ENCODE peak calls at places on chromosomes 12 and 14, in seven cellular contexts. X is PC-3, S is endothelial cell of umbilical vein, E is neuronal stem cell, R is IMR-90, L is mesenchymal stem cell, P is trophoblast cell. I is an unnamed sample.

GRCh38 chr12:95074766-95075165 is 1.3 kb upstream of the NR2C1 start:
- DNase-seq in X (no peak), S (no peak), E (no peak), R (no peak), L (no peak), P (no peak), I (no peak)

GRCh38 chr12:7060353-7060954 is at the start of gene C1S:
- DNase-seq in X (peak), S (peak), E (no peak), R (peak), L (peak), P (peak), I (peak)

GRCh38 chr14:39265741-39266588 is 32.2 kb downstream of the MIA2 start:
- DNase-seq in X (peak), S (peak), E (no peak), R (peak), L (peak), P (peak), I (peak)

GRCh38 chr12:85920324-85920947 is 46.3 kb downstream of the NTS start:
- DNase-seq in X (peak), S (peak), E (peak), R (peak), L (peak), P (peak), I (peak)

GRCh38 chr12:12443482-12443881 is 86.6 kb downstream of the BORCS5 start:
- DNase-seq in X (no peak), S (peak), E (no peak), R (no peak), L (no peak), P (no peak), I (peak)

GRCh38 chr12:81896771-81897170 is 137.6 kb upstream of the PPFIA2 start:
- DNase-seq in X (no peak), S (no peak), E (no peak), R (no peak), L (peak), P (no peak), I (no peak)

GRCh38 chr12:123705935-123706334 is 6.2 kb upstream of the ATP6V0A2 start:
- DNase-seq in X (peak), S (no peak), E (no peak), R (no peak), L (peak), P (no peak), I (no peak)

GRCh38 chr12:42854208-42854607 is 264.7 kb upstream of the PRICKLE1 start:
- DNase-seq in X (no peak), S (peak), E (no peak), R (peak), L (no peak), P (no peak), I (no peak)

GRCh38 chr14:87066221-87066817 is 926.7 kb downstream of the GALC start:
- DNase-seq in X (peak), S (no peak), E (no peak), R (peak), L (peak), P (peak), I (no peak)

GRCh38 chr14:52494444-52494843 is 57.9 kb downstream of the TXNDC16 start:
- DNase-seq in X (no peak), S (peak), E (no peak), R (no peak), L (no peak), P (no peak), I (no peak)

GRCh38 chr14:77582511-77582910 is 33.9 kb downstream of the SPTLC2 start:
- DNase-seq in X (no peak), S (peak), E (peak), R (peak), L (peak), P (no peak), I (no peak)

GRCh38 chr14:74988131-74988530 is 14.6 kb upstream of the EIF2B2 start:
- DNase-seq in X (peak), S (peak), E (no peak), R (peak), L (peak), P (peak), I (peak)

GRCh38 chr14:99157246-99157645 is 114.8 kb downstream of the BCL11B start:
- DNase-seq in X (no peak), S (no peak), E (no peak), R (no peak), L (no peak), P (no peak), I (peak)

GRCh38 chr14:91377700-91378652 is 39.6 kb downstream of the CCDC88C start:
- DNase-seq in X (peak), S (peak), E (no peak), R (no peak), L (no peak), P (no peak), I (no peak)

GRCh38 chr14:51953996-51954395 is 35.4 kb upstream of the RTRAF start:
- DNase-seq in X (no peak), S (no peak), E (no peak), R (no peak), L (no peak), P (no peak), I (no peak)

GRCh38 chr12:106106129-106106566 is 32.6 kb downstream of the NUAK1 start:
- DNase-seq in X (no peak), S (no peak), E (no peak), R (no peak), L (no peak), P (peak), I (no peak)

GRCh38 chr12:104958946-104959841 is 1.1 kb upstream of the SLC41A2 start:
- DNase-seq in X (peak), S (peak), E (no peak), R (peak), L (peak), P (peak), I (peak)

GRCh38 chr12:9198012-9198411 is 10.2 kb downstream of the PZP start:
- DNase-seq in X (no peak), S (no peak), E (no peak), R (no peak), L (no peak), P (no peak), I (no peak)

GRCh38 chr12:83005534-83006197 is 319.0 kb downstream of the TMTC2 start:
- DNase-seq in X (no peak), S (no peak), E (no peak), R (no peak), L (no peak), P (no peak), I (no peak)

GRCh38 chr12:100190013-100190394 is 10.6 kb upstream of the ACTR6 start:
- DNase-seq in X (no peak), S (no peak), E (no peak), R (no peak), L (peak), P (no peak), I (no peak)

GRCh38 chr14:20606190-20606901 is 15.2 kb upstream of the RNASE12 start:
- DNase-seq in X (peak), S (peak), E (no peak), R (peak), L (no peak), P (peak), I (peak)

GRCh38 chr12:130944878-130945277 is 8.8 kb upstream of the ADGRD1 start:
- DNase-seq in X (no peak), S (no peak), E (no peak), R (no peak), L (no peak), P (no peak), I (no peak)

GRCh38 chr12:130665753-130666152 is 50.3 kb downstream of the RIMBP2 start:
- DNase-seq in X (no peak), S (no peak), E (no peak), R (no peak), L (no peak), P (no peak), I (peak)

GRCh38 chr12:79673334-79673733 is 17.4 kb downstream of the PAWR start:
- DNase-seq in X (peak), S (no peak), E (no peak), R (no peak), L (no peak), P (no peak), I (no peak)

GRCh38 chr12:124864326-124864752 is 675 bp upstream of the SCARB1 start:
- DNase-seq in X (no peak), S (no peak), E (no peak), R (no peak), L (no peak), P (peak), I (peak)

GRCh38 chr12:120290541-120291312 is 976 bp downstream of the RNU4-2 start:
- DNase-seq in X (no peak), S (peak), E (no peak), R (no peak), L (no peak), P (peak), I (peak)

GRCh38 chr12:39616251-39616650 is 3.4 kb downstream of the ABCD2 start:
- DNase-seq in X (no peak), S (no peak), E (no peak), R (no peak), L (no peak), P (no peak), I (no peak)

GRCh38 chr12:3206536-3207072 is 129.4 kb downstream of the TSPAN9 start:
- DNase-seq in X (no peak), S (no peak), E (no peak), R (no peak), L (no peak), P (no peak), I (no peak)

GRCh38 chr14:103849151-103850013 is 2.0 kb upstream of the PPP1R13B start:
- DNase-seq in X (no peak), S (no peak), E (no peak), R (no peak), L (no peak), P (no peak), I (peak)

GRCh38 chr14:103846569-103847438 is 571 bp downstream of the PPP1R13B start:
- DNase-seq in X (peak), S (peak), E (no peak), R (no peak), L (peak), P (peak), I (peak)

GRCh38 chr14:103847954-103848719 is 762 bp upstream of the PPP1R13B start:
- DNase-seq in X (no peak), S (no peak), E (no peak), R (no peak), L (peak), P (peak), I (peak)

GRCh38 chr14:103847439-103847953 is at the start of gene PPP1R13B:
- DNase-seq in X (peak), S (peak), E (peak), R (peak), L (peak), P (peak), I (peak)

GRCh38 chr14:103848720-103849077 is 1.3 kb upstream of the PPP1R13B start:
- DNase-seq in X (no peak), S (no peak), E (no peak), R (no peak), L (no peak), P (peak), I (no peak)
- H2AFZ ChIP-seq in X (peak), S (no peak), E (peak), R (peak), L (no peak), P (no peak), I (peak)

DNA sequence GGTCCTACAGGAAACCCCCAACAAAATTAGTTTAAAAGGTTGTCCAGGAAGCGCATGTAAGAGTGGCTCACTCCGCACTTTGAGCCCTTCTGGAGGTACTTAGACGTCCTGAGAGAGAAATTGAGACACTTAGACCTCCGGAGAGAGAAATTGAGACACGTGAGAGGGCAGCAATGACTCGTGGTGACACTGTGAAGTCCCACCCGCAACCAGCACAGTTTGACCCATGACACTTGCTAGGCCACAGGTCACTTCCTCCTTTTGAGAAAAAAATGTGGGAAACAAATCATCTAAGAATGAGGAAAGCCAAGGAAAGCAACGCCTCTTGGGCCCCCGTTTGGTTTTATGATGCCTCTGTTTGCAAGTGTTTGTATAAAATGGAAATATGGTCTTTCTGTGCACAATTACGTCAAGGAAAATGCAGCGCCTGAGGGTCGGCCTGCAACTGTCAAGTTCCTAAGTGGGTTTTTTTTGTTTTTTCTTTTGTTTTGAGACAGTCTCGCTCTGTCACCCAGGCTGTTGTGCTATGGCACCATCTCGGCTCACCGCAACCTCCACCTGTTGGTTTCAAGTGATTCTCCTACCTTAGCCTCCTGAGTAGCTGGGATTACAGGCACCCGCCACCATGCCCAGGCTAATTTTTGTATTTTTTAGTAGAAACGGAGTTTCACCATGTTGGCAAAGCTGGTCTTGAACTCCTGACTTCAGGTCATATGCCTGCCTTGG is 13.6 kb upstream of the CDCA4 start:
- DNase-seq in X (no peak), S (no peak), E (no peak), R (no peak), L (no peak), P (peak), I (no peak)
- H2AFZ ChIP-seq in X (no peak), S (no peak), E (peak), R (no peak), L (no peak), P (no peak), I (no peak)

GRCh38 chr12:57621497-57622292 is 10.5 kb downstream of the ARHGEF25 start:
- DNase-seq in X (peak), S (peak), E (no peak), R (peak), L (peak), P (peak), I (peak)

GRCh38 chr12:57619434-57620244 is 8.4 kb downstream of the ARHGEF25 start:
- DNase-seq in X (no peak), S (no peak), E (no peak), R (no peak), L (no peak), P (peak), I (peak)

GRCh38 chr12:57620245-57620935 is 9.2 kb downstream of the ARHGEF25 start:
- DNase-seq in X (no peak), S (no peak), E (no peak), R (no peak), L (no peak), P (no peak), I (peak)

GRCh38 chr12:57622293-57623245 is 10.4 kb downstream of the B4GALNT1 start:
- DNase-seq in X (no peak), S (no peak), E (no peak), R (no peak), L (no peak), P (no peak), I (peak)

GRCh38 chr12:57620936-57621496 is 9.8 kb downstream of the ARHGEF25 start:
- DNase-seq in X (no peak), S (no peak), E (no peak), R (no peak), L (peak), P (no peak), I (peak)
- H2AFZ ChIP-seq in X (no peak), S (no peak), E (peak), R (peak), L (no peak), P (no peak), I (peak)

DNA sequence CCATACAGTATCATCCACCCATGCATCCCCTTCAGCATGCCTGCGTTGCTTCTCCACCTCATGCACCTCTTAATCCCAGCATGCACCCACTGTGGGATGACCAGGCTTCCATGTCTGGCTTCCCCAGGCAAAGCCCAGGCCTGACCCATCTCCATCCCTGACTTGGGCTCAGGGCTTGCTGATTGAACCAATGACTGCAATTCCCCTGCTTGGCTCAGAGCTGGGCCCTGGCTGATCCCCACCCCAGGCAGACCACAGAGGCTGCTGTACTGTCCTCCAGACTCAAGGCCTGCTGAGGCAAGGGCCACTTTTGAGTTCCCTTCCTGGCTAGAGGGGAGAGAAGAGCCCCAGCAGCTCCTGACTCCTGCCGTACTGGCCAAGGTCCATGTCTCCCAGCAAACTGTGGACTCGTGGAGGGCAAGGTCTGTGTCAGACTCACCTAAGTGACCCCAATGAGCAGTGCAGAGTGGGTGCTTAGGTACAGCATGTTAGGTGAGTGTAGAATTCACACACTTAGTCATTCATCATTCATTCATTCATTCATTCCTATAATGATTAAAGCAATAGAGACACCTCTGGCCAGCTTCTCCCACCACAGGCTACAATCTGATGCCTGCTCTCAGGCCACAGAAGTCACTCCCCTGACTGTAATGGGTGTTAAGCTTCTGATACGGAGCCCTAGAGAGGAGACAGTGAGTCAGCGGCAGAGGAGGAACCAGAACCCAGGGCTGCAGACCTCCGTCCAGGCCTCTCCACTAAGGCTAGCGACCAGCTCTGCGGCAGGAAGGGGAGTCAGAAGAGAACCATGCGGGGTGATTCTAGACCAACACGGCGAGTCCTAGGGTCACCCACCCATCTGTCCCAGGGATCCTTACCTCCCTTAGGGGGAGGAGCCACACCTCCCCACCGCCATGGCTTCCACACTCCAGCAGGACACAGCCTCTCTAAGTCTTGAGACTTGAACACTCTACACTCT is 2.9 kb downstream of the BEGAIN start:
- DNase-seq in X (no peak), S (no peak), E (no peak), R (no peak), L (no peak), P (no peak), I (peak)
- H2AFZ ChIP-seq in X (no peak), S (no peak), E (no peak), R (peak), L (no peak), P (no peak), I (no peak)

DNA sequence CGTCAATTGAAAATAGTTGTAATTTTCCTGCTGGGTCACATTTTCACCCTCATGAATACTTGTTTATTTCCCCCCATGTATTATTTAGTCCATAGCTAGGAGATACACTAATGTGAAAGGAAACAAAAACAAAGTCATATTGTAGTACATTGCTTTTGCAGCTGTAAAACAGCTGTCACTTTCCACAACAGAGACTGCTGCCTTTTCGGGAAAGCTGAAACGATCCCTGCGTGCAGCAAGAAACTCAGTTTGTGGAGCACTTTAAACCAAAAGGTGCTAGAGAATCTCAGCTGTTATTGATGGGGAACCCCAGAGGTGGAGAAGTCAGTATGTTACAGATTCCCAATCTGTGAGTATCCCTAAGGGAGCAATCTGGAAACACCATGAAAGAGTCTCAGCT is 4.2 kb downstream of the RACGAP1 start:
- DNase-seq in X (no peak), S (no peak), E (no peak), R (no peak), L (peak), P (no peak), I (peak)
- H2AFZ ChIP-seq in X (no peak), S (no peak), E (no peak), R (peak), L (no peak), P (no peak), I (peak)

DNA sequence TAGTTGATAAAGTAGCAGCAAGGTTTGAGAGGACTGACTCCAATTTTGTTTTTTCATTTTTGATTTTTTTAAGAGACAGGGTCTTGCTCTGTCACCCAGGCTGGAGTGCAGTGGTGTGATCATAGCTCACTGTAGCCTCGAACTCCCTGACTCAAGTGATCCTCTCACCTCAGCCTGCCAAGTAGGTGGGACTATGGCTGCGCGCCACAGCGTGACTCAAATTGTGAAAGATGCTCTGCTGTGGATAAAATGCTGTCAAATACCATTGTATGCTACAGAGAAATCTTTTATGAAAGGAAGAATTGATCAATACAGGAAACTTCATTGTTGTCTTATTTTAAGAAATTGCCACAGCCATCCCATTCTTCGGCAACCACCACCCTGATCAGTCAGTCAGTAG is 48.3 kb downstream of the SCN8A start:
- DNase-seq in X (peak), S (no peak), E (no peak), R (peak), L (no peak), P (no peak), I (no peak)
- H2AFZ ChIP-seq in X (no peak), S (no peak), E (no peak), R (no peak), L (no peak), P (no peak), I (no peak)

I was measured in osteoblast.